ENCODE peak calls at places on chromosome 15, in five cellular contexts. K, C, L, P and Q are unnamed samples.
A peak's percentile ranks its signal among the peaks of the same experiment; 100 is the strongest.

GRCh38 chr15:68818671-68819450 is 1.8 kb downstream of the ANP32A start:
- DNase-seq in K (no peak), C (peak; percentile 69), L (no peak), P (peak; percentile 59), Q (peak; percentile 81)

GRCh38 chr15:22873204-22873701 is 34.8 kb downstream of the NIPA2 start:
- DNase-seq in K (peak; percentile 74), C (peak; percentile 42), L (no peak), P (no peak), Q (no peak)

GRCh38 chr15:64343222-64343621 is 12.8 kb downstream of the CSNK1G1 start:
- DNase-seq in K (no peak), C (no peak), L (no peak), P (no peak), Q (no peak)

GRCh38 chr15:58513008-58513407 is 81.2 kb downstream of the LIPC start:
- DNase-seq in K (no peak), C (no peak), L (no peak), P (no peak), Q (no peak)

GRCh38 chr15:62770752-62771151 is 271.8 kb upstream of the TPM1 start:
- DNase-seq in K (peak; percentile 66), C (peak; percentile 51), L (no peak), P (no peak), Q (no peak)

GRCh38 chr15:80695911-80696651 is 971 bp downstream of the ABHD17C start:
- DNase-seq in K (no peak), C (peak; percentile 28), L (no peak), P (peak; percentile 39), Q (no peak)

GRCh38 chr15:55401786-55402246 is 6.3 kb downstream of the CCPG1 start:
- DNase-seq in K (no peak), C (no peak), L (no peak), P (no peak), Q (no peak)

GRCh38 chr15:95843241-95843851 is 487.2 kb upstream of the NR2F2 start:
- DNase-seq in K (no peak), C (no peak), L (no peak), P (no peak), Q (no peak)

GRCh38 chr15:98062869-98063268 is 102.4 kb downstream of the ARRDC4 start:
- DNase-seq in K (no peak), C (no peak), L (no peak), P (no peak), Q (no peak)

GRCh38 chr15:72771329-72771725 is 12.2 kb downstream of the ADPGK start:
- DNase-seq in K (no peak), C (no peak), L (no peak), P (no peak), Q (no peak)

GRCh38 chr15:43237842-43238470 is 17.1 kb upstream of the EPB42 start:
- DNase-seq in K (no peak), C (no peak), L (no peak), P (no peak), Q (no peak)

GRCh38 chr15:79378394-79379158 is 53.6 kb upstream of the MINAR1 start:
- DNase-seq in K (no peak), C (no peak), L (no peak), P (no peak), Q (no peak)

GRCh38 chr15:38996111-38996541 is 431.5 kb upstream of the RASGRP1 start:
- DNase-seq in K (peak; percentile 57), C (no peak), L (no peak), P (no peak), Q (no peak)

GRCh38 chr15:84749111-84749991 is 959 bp downstream of the ZNF592 start:
- DNase-seq in K (no peak), C (peak; percentile 55), L (peak; percentile 78), P (peak; percentile 38), Q (no peak)

GRCh38 chr15:62209322-62209721 is 44.2 kb upstream of the C2CD4B start:
- DNase-seq in K (no peak), C (peak; percentile 46), L (no peak), P (no peak), Q (no peak)

GRCh38 chr15:40302288-40302886 is 5.3 kb downstream of the PLCB2 start:
- DNase-seq in K (no peak), C (no peak), L (no peak), P (no peak), Q (no peak)

GRCh38 chr15:67146875-67147381 is 81.5 kb downstream of the SMAD3 start:
- DNase-seq in K (no peak), C (peak; percentile 79), L (no peak), P (no peak), Q (no peak)

GRCh38 chr15:37638139-37638538 is 296.3 kb upstream of the TMCO5A start:
- DNase-seq in K (no peak), C (no peak), L (no peak), P (no peak), Q (no peak)

GRCh38 chr15:51367322-51367976 is 26.0 kb downstream of the GLDN start:
- DNase-seq in K (no peak), C (peak; percentile 71), L (no peak), P (no peak), Q (no peak)

GRCh38 chr15:38069001-38069400 is 134.6 kb downstream of the TMCO5A start:
- DNase-seq in K (no peak), C (peak; percentile 76), L (no peak), P (no peak), Q (no peak)

GRCh38 chr15:61064653-61065052 is 164.4 kb downstream of the RORA start:
- DNase-seq in K (no peak), C (no peak), L (no peak), P (no peak), Q (no peak)

GRCh38 chr15:72994778-72995177 is 57.5 kb upstream of the NEO1 start:
- DNase-seq in K (no peak), C (no peak), L (no peak), P (no peak), Q (no peak)

GRCh38 chr15:41714291-41714690 is 54.1 kb downstream of the MGA start:
- DNase-seq in K (no peak), C (no peak), L (no peak), P (no peak), Q (no peak)

GRCh38 chr15:34217587-34218225 is 7.1 kb upstream of the EMC4 start:
- DNase-seq in K (no peak), C (no peak), L (no peak), P (no peak), Q (no peak)

GRCh38 chr15:58852347-58852746 is 81.1 kb downstream of the SLTM start:
- DNase-seq in K (no peak), C (peak; percentile 18), L (no peak), P (no peak), Q (no peak)

GRCh38 chr15:61051570-61052031 is 177.5 kb downstream of the RORA start:
- DNase-seq in K (no peak), C (peak; percentile 52), L (no peak), P (no peak), Q (peak; percentile 87)

GRCh38 chr15:92683511-92683834 is 27.9 kb upstream of the FAM174B start:
- DNase-seq in K (no peak), C (peak; percentile 74), L (no peak), P (peak; percentile 48), Q (no peak)

GRCh38 chr15:52567886-52568568 is 803 bp downstream of the ARPP19 start:
- DNase-seq in K (no peak), C (peak; percentile 69), L (no peak), P (no peak), Q (no peak)

GRCh38 chr15:43749690-43750345 is 3.6 kb downstream of the PDIA3 start:
- DNase-seq in K (no peak), C (no peak), L (no peak), P (no peak), Q (no peak)

GRCh38 chr15:63999177-63999576 is 47.1 kb downstream of the DAPK2 start:
- DNase-seq in K (no peak), C (no peak), L (no peak), P (no peak), Q (no peak)

GRCh38 chr15:99823346-99823745 is 90.1 kb upstream of the LYSMD4 start:
- DNase-seq in K (no peak), C (no peak), L (no peak), P (no peak), Q (no peak)

GRCh38 chr15:60471314-60471713 is 7.6 kb downstream of the ICE2 start:
- DNase-seq in K (no peak), C (no peak), L (no peak), P (no peak), Q (no peak)

GRCh38 chr15:82624438-82624837 is 22.7 kb downstream of the CPEB1 start:
- DNase-seq in K (no peak), C (no peak), L (no peak), P (no peak), Q (no peak)

GRCh38 chr15:82625136-82625535 is 22.0 kb downstream of the CPEB1 start:
- DNase-seq in K (no peak), C (no peak), L (no peak), P (no peak), Q (no peak)

GRCh38 chr15:82624008-82624407 is 23.2 kb downstream of the CPEB1 start:
- DNase-seq in K (no peak), C (no peak), L (no peak), P (no peak), Q (no peak)

DNA sequence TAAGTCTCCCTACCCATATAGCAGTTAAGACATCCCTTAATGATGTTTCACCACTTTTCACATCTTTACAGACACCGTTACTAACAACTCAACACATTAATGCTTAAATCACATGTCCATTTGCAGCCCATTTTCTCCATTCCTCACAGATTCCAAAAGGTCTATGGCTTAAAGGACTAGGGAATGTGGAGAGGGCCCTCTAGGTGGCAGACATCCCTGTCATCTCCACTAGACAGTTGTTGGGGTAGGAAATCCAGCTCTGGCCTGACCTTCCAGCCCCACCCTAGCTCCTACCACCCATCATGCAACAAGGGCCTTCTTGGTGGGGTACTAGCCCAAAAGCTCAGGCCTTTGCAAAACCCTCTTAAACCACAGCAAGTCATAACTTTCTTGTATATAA is 25.2 kb downstream of the CPEB1 start:
- DNase-seq in K (no peak), C (no peak), L (no peak), P (no peak), Q (no peak)
- TF ChIP-seq CTCF in K (no peak), C (no peak), L (no peak), P (no peak), Q (no peak)

GRCh38 chr15:89003865-89004725 is 84.2 kb upstream of the ABHD2 start:
- DNase-seq in K (no peak), C (peak; percentile 83), L (no peak), P (peak; percentile 42), Q (no peak)
- TF ChIP-seq CTCF in K (peak; percentile 71), C (peak; percentile 60), L (peak; percentile 16), P (no peak), Q (peak; percentile 61)

GRCh38 chr15:76285241-76285825 is 25.9 kb downstream of the ETFA start:
- DNase-seq in K (no peak), C (no peak), L (no peak), P (no peak), Q (no peak)
- TF ChIP-seq CTCF in K (peak; percentile 57), C (peak; percentile 38), L (no peak), P (peak; percentile 32), Q (peak; percentile 54)

GRCh38 chr15:50355980-50356379 is 982 bp upstream of the GABPB1 start:
- DNase-seq in K (no peak), C (no peak), L (no peak), P (no peak), Q (no peak)

GRCh38 chr15:50354838-50355611 is at the start of gene GABPB1:
- DNase-seq in K (peak; percentile 54), C (peak; percentile 93), L (peak; percentile 92), P (peak; percentile 90), Q (peak; percentile 95)

GRCh38 chr15:50353999-50354837 is 780 bp downstream of the GABPB1 start:
- DNase-seq in K (peak; percentile 52), C (peak; percentile 74), L (peak; percentile 79), P (peak; percentile 66), Q (peak; percentile 85)

GRCh38 chr15:50355612-50355905 is 561 bp upstream of the GABPB1 start:
- DNase-seq in K (no peak), C (no peak), L (no peak), P (no peak), Q (no peak)

GRCh38 chr15:50358805-50359204 is 3.8 kb upstream of the GABPB1 start:
- DNase-seq in K (no peak), C (peak; percentile 62), L (no peak), P (no peak), Q (no peak)
- TF ChIP-seq CTCF in K (peak; percentile 55), C (peak; percentile 32), L (no peak), P (peak; percentile 17), Q (peak; percentile 50)